ENCODE peak calls at places on chromosomes 3 and 15, in five cellular contexts. B is GM12878, J is upper lobe of left lung, N is K562, C is HepG2. U is an unnamed sample.

GRCh38 chr3:176920806-176921205 is 276.5 kb downstream of the TBL1XR1 start:
- ATAC-seq in C (peak), B (no peak), N (peak), J (no peak), U (no peak)

GRCh38 chr15:38048001-38048455 is 113.6 kb downstream of the TMCO5A start:
- ATAC-seq in B (peak), C (no peak), N (no peak), J (no peak), U (no peak)

GRCh38 chr3:140117111-140117526 is 182.1 kb downstream of the CLSTN2 start:
- ATAC-seq in C (no peak), B (no peak), J (no peak), N (no peak), U (no peak)

GRCh38 chr15:33021806-33022389 is 172.6 kb downstream of the FMN1 start:
- ATAC-seq in N (peak), J (no peak), B (peak), C (peak), U (no peak)

GRCh38 chr15:63156708-63157065 is 590 bp downstream of the RPS27L start:
- ATAC-seq in N (peak), C (peak), B (peak), J (no peak), U (no peak)

GRCh38 chr3:130854208-130854864 is 39.5 kb upstream of the ATP2C1 start:
- ATAC-seq in B (peak), J (no peak), C (no peak), N (no peak), U (no peak)

GRCh38 chr3:67006460-67006859 is 8.4 kb downstream of the KBTBD8 start:
- ATAC-seq in N (no peak), C (no peak), B (no peak), J (no peak), U (no peak)

GRCh38 chr15:53976844-53977392 is 1.3 kb upstream of the UNC13C start:
- ATAC-seq in J (no peak), B (peak), N (no peak), C (peak), U (peak)

GRCh38 chr3:195282982-195283381 is 12.0 kb upstream of the XXYLT1 start:
- ATAC-seq in B (no peak), N (no peak), C (no peak), J (no peak), U (no peak)

GRCh38 chr3:178568152-178568753 is 32.0 kb downstream of the KCNMB2 start:
- ATAC-seq in B (no peak), N (no peak), C (no peak), J (no peak), U (no peak)

GRCh38 chr15:63019539-63020109 is 22.9 kb upstream of the TPM1 start:
- ATAC-seq in N (no peak), J (no peak), C (peak), B (no peak), U (peak)

GRCh38 chr3:72665701-72666443 is 182.4 kb downstream of the SHQ1 start:
- ATAC-seq in B (peak), N (peak), C (peak), J (no peak), U (no peak)

GRCh38 chr3:158896729-158897128 is 94.9 kb downstream of the MFSD1 start:
- ATAC-seq in C (no peak), J (no peak), B (no peak), N (no peak), U (no peak)

GRCh38 chr3:52704611-52705437 is 767 bp downstream of the GLT8D1 start:
- ATAC-seq in N (peak), B (peak), J (peak), C (peak), U (peak)

GRCh38 chr3:169241928-169242751 is 421.4 kb downstream of the MECOM start:
- ATAC-seq in J (peak), B (no peak), N (peak), C (peak), U (peak)

GRCh38 chr3:71254658-71255057 is 328.9 kb downstream of the FOXP1 start:
- ATAC-seq in J (no peak), B (no peak), N (no peak), C (peak), U (no peak)

GRCh38 chr3:78641703-78642102 is 1126.1 kb downstream of the ROBO1 start:
- ATAC-seq in J (no peak), N (no peak), B (no peak), C (no peak), U (no peak)

GRCh38 chr3:61114316-61114953 is 136.8 kb downstream of the FHIT start:
- ATAC-seq in N (no peak), B (no peak), J (no peak), C (no peak), U (no peak)

GRCh38 chr3:143634991-143635390 is 213.3 kb downstream of the SLC9A9 start:
- ATAC-seq in C (no peak), N (no peak), B (no peak), J (no peak), U (no peak)

GRCh38 chr3:126557415-126557745 is 1.4 kb downstream of the C3orf22 start:
- ATAC-seq in N (no peak), B (no peak), C (no peak), J (no peak), U (no peak)

GRCh38 chr3:14532691-14533456 is 7.3 kb downstream of the GRIP2 start:
- ATAC-seq in B (no peak), C (peak), J (peak), N (peak), U (peak)

GRCh38 chr15:80562846-80563245 is 132.3 kb upstream of the ABHD17C start:
- ATAC-seq in J (no peak), N (no peak), B (no peak), C (no peak), U (no peak)

GRCh38 chr3:153246805-153247204 is 84.8 kb downstream of the RAP2B start:
- ATAC-seq in C (no peak), J (no peak), N (no peak), B (no peak), U (peak)

GRCh38 chr3:56894912-56895431 is 93.2 kb upstream of the ARHGEF3 start:
- ATAC-seq in N (no peak), B (peak), C (no peak), J (no peak), U (no peak)

DNA sequence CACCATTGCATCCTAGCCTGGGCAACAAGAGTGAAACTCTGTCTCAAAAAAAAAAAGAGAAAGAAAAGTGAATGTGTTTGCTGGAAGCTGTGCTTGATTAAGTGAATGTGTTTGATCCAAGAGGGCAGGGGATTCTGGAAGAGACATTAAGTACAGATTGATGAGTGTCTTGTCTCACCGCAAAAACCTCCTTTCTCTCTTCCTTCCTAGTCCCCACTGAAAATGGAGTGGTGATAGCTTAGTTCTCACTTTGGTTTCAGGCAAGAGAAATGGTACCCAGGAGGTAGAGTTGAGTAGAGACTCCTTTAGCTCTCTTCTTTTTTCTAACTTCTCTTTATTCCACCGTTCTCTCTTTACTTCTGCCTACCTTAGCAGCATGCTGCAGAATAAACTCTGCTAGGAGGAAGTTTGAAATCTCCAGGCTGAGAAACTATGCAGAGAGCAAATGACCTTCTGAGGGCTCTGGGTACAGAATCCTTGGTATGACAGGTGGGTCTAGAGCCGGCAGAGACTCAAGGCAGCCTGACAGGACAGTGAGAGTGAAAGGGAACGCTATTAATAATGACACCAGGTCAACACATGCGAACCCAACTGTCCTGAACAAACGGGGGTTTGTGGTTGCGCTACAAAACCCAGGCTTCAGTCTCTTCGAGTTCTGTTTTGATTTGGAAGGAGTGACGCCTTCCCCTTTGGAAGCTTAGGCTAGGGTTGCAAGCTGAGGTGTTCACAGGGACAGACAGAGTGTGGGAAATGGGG is 74.9 kb downstream of the SMAD3 start:
- ATAC-seq in C (no peak), B (peak), J (no peak), N (no peak), U (no peak)
- TF ChIP-seq POLR2AphosphoS5 in C (no peak), B (no peak), J (no peak), N (no peak), U (no peak)

GRCh38 chr3:100957407-100958100 is 35.7 kb downstream of the ABI3BP start:
- ATAC-seq in N (no peak), J (no peak), C (no peak), B (no peak), U (no peak)
- TF ChIP-seq EP300 in N (no peak), J (no peak), C (no peak), B (no peak), U (no peak)

DNA sequence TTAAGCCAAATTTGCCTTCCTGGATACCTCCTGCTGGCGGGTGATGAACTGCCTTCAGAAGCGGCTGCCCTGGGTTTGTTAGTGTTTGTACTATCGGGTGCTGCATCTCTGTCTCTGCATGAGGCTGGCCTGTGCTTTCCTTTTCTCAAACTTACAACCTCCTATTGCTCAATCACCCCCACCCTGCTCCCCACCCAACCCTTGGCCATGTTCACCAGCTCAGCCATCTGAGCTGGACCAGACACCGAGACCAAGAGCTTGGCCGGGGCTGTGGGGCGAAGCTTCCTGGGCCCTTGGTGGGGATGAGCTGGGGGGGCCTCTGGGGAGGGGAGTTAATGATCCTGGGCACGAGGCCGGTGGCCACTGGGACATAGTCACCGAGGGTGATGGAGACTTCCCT is 16.8 kb upstream of the FBLN2 start:
- ATAC-seq in N (no peak), C (no peak), J (no peak), B (no peak), U (peak)
- TF ChIP-seq POLR2AphosphoS5 in N (no peak), C (no peak), J (no peak), B (no peak), U (no peak)

GRCh38 chr15:88637841-88638625 is 783 bp upstream of the ISG20 start:
- ATAC-seq in B (no peak), J (peak), N (peak), C (peak), U (peak)

GRCh38 chr15:88636039-88636438 is 2.8 kb upstream of the ISG20 start:
- ATAC-seq in C (no peak), N (no peak), J (peak), B (no peak), U (no peak)

GRCh38 chr15:88637436-88637835 is 1.4 kb upstream of the ISG20 start:
- ATAC-seq in C (no peak), J (no peak), B (no peak), N (no peak), U (no peak)

GRCh38 chr15:88636654-88637053 is 2.2 kb upstream of the ISG20 start:
- ATAC-seq in C (no peak), B (no peak), N (no peak), J (no peak), U (no peak)

DNA sequence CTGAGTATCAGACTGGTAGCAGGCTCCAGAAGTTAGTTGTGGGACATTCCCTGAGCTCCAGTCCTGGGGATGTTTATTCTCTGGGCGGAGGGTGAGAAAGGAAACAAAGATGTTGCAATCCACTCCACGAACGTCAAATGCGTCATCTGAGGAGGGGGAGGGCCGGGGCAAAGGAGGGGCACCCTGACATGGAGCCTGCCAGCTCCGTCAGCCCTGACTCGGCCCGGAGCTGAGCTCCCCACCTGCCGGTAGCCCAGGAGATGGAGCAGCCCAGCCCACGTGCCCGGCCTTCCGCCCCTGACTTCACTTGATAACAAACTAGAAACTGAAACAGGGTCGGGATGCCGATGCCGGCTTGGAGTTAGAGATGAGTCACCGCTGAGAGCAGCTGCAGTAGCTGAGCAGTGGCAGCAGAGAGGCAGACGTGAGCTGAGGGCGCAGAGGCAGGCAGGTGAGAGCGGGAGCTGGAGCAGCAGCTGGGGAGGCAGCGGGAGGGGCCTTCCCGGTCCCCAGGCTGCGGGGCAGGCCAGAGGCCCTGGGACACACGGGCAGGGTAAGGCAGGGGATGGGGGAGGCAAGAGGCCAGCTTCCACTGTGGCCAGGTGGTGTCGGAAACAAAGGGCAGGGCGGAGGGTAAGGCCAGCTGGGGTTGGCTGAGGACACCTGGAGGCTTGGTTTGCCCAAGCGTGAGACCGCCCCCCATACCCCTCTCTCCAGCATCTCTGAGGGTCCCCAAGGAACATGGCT is at the start of gene ISG20:
- ATAC-seq in J (peak), N (peak), B (peak), C (peak), U (peak)
- TF ChIP-seq EP300 in J (peak), N (peak), B (no peak), C (no peak), U (peak)

GRCh38 chr15:56208641-56209155 is 35.0 kb downstream of the RFX7 start:
- ATAC-seq in J (no peak), B (no peak), N (no peak), C (no peak), U (no peak)
- TF ChIP-seq POLR2AphosphoS5 in J (no peak), B (no peak), N (no peak), C (no peak), U (no peak)

GRCh38 chr15:75109021-75109690 is 85.8 kb downstream of the PPCDC start:
- ATAC-seq in N (no peak), B (no peak), C (no peak), J (no peak), U (no peak)

GRCh38 chr15:75107905-75108838 is 84.8 kb downstream of the PPCDC start:
- ATAC-seq in C (peak), J (peak), B (peak), N (peak), U (peak)

GRCh38 chr15:75107509-75107904 is 84.1 kb downstream of the PPCDC start:
- ATAC-seq in N (no peak), J (no peak), C (no peak), B (no peak), U (no peak)

GRCh38 chr15:75100679-75101078 is 77.3 kb downstream of the PPCDC start:
- ATAC-seq in J (no peak), B (no peak), C (no peak), N (no peak), U (no peak)

DNA sequence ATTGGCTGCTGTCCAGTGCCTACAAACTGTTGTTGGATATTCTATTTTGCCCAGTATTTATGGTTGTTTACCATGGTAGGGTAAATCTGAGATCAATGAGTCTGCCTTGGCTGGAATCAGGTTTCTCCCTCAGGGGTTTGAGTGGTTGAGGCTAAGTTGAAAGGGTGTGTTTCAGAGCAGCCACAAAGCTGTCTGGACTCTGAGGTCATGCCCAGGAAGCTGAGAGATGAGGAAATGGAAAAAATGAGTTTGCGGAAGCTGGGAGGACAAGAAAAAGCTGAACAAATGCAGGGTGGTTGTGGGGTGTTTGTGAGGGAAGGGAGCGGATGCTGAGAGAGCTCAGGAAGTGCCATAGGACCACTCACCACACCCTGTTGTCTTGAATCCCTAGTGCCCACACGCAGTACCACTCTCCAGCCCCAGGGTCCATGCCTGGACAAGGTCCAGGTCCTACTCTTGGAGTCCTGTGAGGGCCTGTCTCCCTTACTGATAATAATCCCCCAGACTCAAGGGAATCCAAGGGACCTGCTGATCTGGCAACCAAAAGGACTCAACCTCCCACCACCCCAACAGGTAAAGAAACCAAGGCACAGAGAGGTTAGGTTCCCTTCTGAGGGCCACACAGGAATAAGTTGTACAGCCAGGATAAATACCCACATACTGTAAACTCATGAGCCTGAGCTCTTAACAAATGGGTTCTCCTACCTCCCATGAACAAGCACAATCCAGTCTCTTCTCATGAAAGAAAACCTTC is 81.6 kb downstream of the PPCDC start:
- ATAC-seq in B (peak), J (peak), C (peak), N (no peak), U (peak)
- TF ChIP-seq EP300 in B (peak), J (peak), C (no peak), N (no peak), U (no peak)

GRCh38 chr3:129162729-129163579 is 2.1 kb upstream of the ISY1 start:
- ATAC-seq in N (peak), J (no peak), B (peak), C (peak), U (no peak)
- TF ChIP-seq POLR2AphosphoS5 in N (no peak), J (no peak), B (no peak), C (peak), U (peak)

DNA sequence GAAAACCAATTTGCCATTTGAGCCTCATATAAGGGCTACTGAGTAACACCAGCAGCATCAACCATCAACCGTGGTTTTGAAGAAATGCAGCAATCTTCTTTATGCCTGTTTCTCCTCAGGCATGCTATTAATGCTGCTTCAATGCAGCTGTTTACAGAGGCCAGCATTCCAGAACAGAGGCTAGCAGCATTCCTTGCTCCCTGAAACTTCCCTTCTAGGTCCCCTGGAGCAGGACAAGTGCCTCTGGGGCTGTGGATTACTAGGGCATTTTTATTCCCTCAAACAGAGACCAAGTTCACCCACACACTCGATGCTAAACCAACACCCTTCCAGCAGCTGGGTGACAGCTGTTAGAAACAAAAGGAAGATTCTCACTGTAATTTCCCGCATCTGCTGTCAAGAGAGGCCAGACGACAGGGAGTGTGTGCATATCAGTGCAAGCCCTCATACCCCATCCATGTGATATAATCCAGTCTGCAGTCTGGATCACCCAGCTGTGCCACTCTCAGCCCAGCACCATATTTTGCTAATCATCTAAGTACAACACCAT is 57.5 kb downstream of the HOMER2 start:
- ATAC-seq in J (no peak), B (no peak), C (no peak), N (no peak), U (no peak)
- TF ChIP-seq EP300 in J (no peak), B (no peak), C (no peak), N (no peak), U (no peak)

DNA sequence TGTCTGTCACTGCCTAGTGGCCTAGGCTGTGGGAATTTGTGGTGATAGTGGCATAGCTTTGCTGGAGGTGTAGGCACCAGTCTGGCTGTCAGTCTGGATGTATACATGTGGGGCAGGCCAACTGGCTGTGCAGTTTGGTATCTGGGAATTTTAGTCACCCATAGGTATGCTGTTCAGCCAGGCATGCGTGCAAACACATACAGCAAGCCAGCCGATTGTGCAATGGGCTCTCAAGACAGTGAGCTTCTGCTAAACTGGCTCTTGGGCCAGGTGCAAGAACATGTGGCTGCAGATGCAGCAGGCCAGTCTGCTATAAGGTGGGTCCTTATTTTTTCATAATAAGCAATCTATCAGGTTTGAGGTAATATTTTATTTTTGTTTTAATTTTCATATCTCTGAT is 87.1 kb upstream of the PLSCR5 start:
- ATAC-seq in J (no peak), C (no peak), B (no peak), N (no peak), U (no peak)
- TF ChIP-seq POLR2AphosphoS5 in J (no peak), C (no peak), B (no peak), N (no peak), U (no peak)